ENCODE peak calls at places on chromosome 16, in eight cellular contexts. G is AG10803, J is AG04449, L is gastrocnemius medialis, K is tibial artery, Y is mesenchymal stem cell, F is iPS DF 6.9, U is coronary artery. Q is an unnamed sample.

GRCh38 chr16:24737916-24738594 is 8.6 kb downstream of the TNRC6A start:
- DNase-seq in G (no peak), F (no peak), U (no peak), J (no peak), K (no peak), Y (no peak), L (no peak), Q (no peak)

GRCh38 chr16:4500283-4500682 is 24.1 kb downstream of the HMOX2 start:
- DNase-seq in U (no peak), F (no peak), Y (peak; percentile 93), G (peak; percentile 81), J (no peak), L (peak; percentile 46), K (no peak), Q (no peak)

GRCh38 chr16:84992700-84993075 is 18.6 kb downstream of the ZDHHC7 start:
- DNase-seq in J (no peak), K (no peak), L (no peak), U (no peak), Y (no peak), F (no peak), G (peak; percentile 80), Q (no peak)

GRCh38 chr16:56190903-56191806 is at the start of gene GNAO1:
- DNase-seq in K (peak; percentile 84), G (peak; percentile 32), J (no peak), U (no peak), F (no peak), L (peak; percentile 14), Y (peak; percentile 58), Q (peak; percentile 9)

GRCh38 chr16:72875291-72876036 is 172.5 kb downstream of the ZFHX3 start:
- DNase-seq in L (no peak), Y (peak; percentile 22), F (no peak), K (peak; percentile 76), J (no peak), G (no peak), U (no peak), Q (no peak)

GRCh38 chr16:27313422-27314160 is at the start of gene IL4R:
- DNase-seq in K (peak; percentile 91), G (peak; percentile 88), J (no peak), U (peak; percentile 90), Y (peak; percentile 90), L (no peak), F (no peak), Q (no peak)

GRCh38 chr16:68732741-68733399 is 4.2 kb upstream of the CDH1 start:
- DNase-seq in U (no peak), L (no peak), K (no peak), Y (no peak), G (no peak), F (no peak), J (no peak), Q (no peak)

GRCh38 chr16:5041604-5042133 is 7.9 kb upstream of the NAGPA start:
- DNase-seq in K (no peak), L (no peak), J (peak; percentile 17), Y (peak; percentile 70), G (peak; percentile 38), U (no peak), F (no peak), Q (peak; percentile 18)

GRCh38 chr16:63442246-63442645 is 1406.0 kb upstream of the CDH8 start:
- DNase-seq in Y (no peak), K (no peak), F (no peak), L (no peak), U (no peak), J (no peak), G (no peak), Q (no peak)

GRCh38 chr16:2905988-2906387 is 5.7 kb upstream of the FLYWCH1 start:
- DNase-seq in K (no peak), F (no peak), U (no peak), Y (no peak), G (no peak), L (no peak), J (no peak), Q (no peak)

GRCh38 chr16:85927326-85927725 is 28.4 kb downstream of the IRF8 start:
- DNase-seq in G (no peak), U (no peak), J (no peak), L (no peak), F (no peak), Y (no peak), K (no peak), Q (no peak)

GRCh38 chr16:30379165-30379783 is 3.1 kb downstream of the SEPTIN1 start:
- DNase-seq in U (no peak), F (no peak), G (no peak), K (no peak), J (no peak), L (no peak), Y (no peak), Q (no peak)

GRCh38 chr16:17404903-17405691 is 65.7 kb downstream of the XYLT1 start:
- DNase-seq in K (peak; percentile 99), Y (no peak), F (no peak), U (peak; percentile 97), G (peak; percentile 96), L (peak; percentile 50), J (no peak), Q (peak; percentile 63)

GRCh38 chr16:83743720-83744119 is 64.1 kb upstream of the HSBP1 start:
- DNase-seq in J (no peak), G (no peak), L (no peak), U (no peak), K (no peak), Y (no peak), F (no peak), Q (no peak)

GRCh38 chr16:3023415-3023668 is 400 bp downstream of the HCFC1R1 start:
- DNase-seq in L (no peak), J (no peak), F (no peak), U (peak; percentile 84), K (no peak), Y (no peak), G (peak; percentile 77), Q (peak; percentile 15)

GRCh38 chr16:24858219-24859041 is 12.7 kb downstream of the SLC5A11 start:
- DNase-seq in K (no peak), U (no peak), L (no peak), Y (peak; percentile 69), G (peak; percentile 37), F (peak; percentile 39), J (no peak), Q (no peak)

GRCh38 chr16:27529962-27530361 is 19.8 kb downstream of the GTF3C1 start:
- DNase-seq in Y (peak; percentile 57), G (peak; percentile 68), K (no peak), L (no peak), F (no peak), J (peak; percentile 58), U (no peak), Q (peak; percentile 67)

DNA sequence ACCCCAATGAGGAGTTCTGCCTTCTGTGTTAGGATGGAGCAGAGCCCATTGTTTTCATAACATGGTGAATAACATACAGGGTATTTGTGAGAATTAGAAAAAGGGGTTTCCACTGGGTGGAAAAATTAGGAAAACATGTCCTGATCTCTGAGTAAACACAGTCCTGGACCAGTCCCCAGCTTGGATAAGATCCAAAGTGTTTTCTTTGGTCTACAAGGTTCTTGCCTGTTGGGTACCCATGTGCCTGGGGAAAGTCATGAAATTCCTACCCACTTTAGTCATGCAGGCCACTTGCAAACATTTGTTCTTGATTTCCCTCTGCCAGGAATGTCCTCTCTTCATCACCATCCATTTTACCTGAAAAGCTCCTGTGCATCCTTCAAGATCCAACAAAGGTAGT is 164.8 kb upstream of the DYNLRB2 start:
- DNase-seq in U (no peak), G (peak; percentile 6), J (no peak), F (no peak), Y (no peak), L (no peak), K (no peak), Q (no peak)
- H3K4me3 ChIP-seq in U (no peak overlapping the region), G (no peak overlapping the region), J (no peak overlapping the region), F (no peak overlapping the region), Y (no peak overlapping the region), L (no peak overlapping the region), K (no peak overlapping the region), Q (no peak overlapping the region)

GRCh38 chr16:78638371-78638770 is 538.9 kb downstream of the WWOX start:
- DNase-seq in J (no peak), K (no peak), U (no peak), G (no peak), L (no peak), F (no peak), Y (no peak), Q (no peak)

GRCh38 chr16:78642621-78643285 is 543.3 kb downstream of the WWOX start:
- DNase-seq in U (no peak), J (no peak), F (no peak), K (no peak), L (no peak), G (no peak), Y (no peak), Q (no peak)

GRCh38 chr16:78639775-78640174 is 540.3 kb downstream of the WWOX start:
- DNase-seq in J (no peak), Y (no peak), K (no peak), U (no peak), G (no peak), L (no peak), F (no peak), Q (no peak)

GRCh38 chr16:78640886-78641285 is 541.4 kb downstream of the WWOX start:
- DNase-seq in U (no peak), Y (no peak), G (no peak), J (no peak), L (no peak), F (no peak), K (no peak), Q (no peak)

GRCh38 chr16:78641463-78641862 is 542.0 kb downstream of the WWOX start:
- DNase-seq in L (no peak), G (no peak), U (no peak), F (no peak), J (no peak), K (no peak), Y (no peak), Q (no peak)
- H3K4me3 ChIP-seq in L (no peak overlapping the region), G (no peak overlapping the region), U (no peak overlapping the region), F (no peak overlapping the region), J (no peak overlapping the region), K (no peak overlapping the region), Y (no peak overlapping the region), Q (no peak overlapping the region)

GRCh38 chr16:10387378-10387681 is 1.5 kb downstream of the ATF7IP2 start:
- DNase-seq in J (no peak), L (no peak), G (no peak), F (no peak), U (no peak), Y (no peak), K (no peak), Q (no peak)
- H3K4me3 ChIP-seq in J (no peak overlapping the region), L (no peak overlapping the region), G (no peak overlapping the region), F (no peak overlapping the region), U (peak overlapping the region; percentile 80), Y (peak overlapping the region; percentile 81), K (no peak overlapping the region), Q (peak overlapping the region; percentile 75)

GRCh38 chr16:54929090-54930033 is 1.3 kb upstream of the IRX5 start:
- DNase-seq in J (peak; percentile 92), L (peak; percentile 96), K (peak; percentile 100), U (peak; percentile 100), Y (peak; percentile 98), G (peak; percentile 99), F (peak; percentile 94), Q (peak; percentile 97)

GRCh38 chr16:54928016-54928356 is 2.7 kb upstream of the IRX5 start:
- DNase-seq in L (no peak), Y (peak; percentile 34), J (no peak), F (no peak), K (no peak), U (no peak), G (no peak), Q (no peak)

GRCh38 chr16:54926166-54926838 is 4.4 kb upstream of the IRX5 start:
- DNase-seq in Y (peak; percentile 18), L (no peak), F (no peak), J (no peak), U (no peak), K (no peak), G (peak; percentile 64), Q (peak; percentile 37)

GRCh38 chr16:54928421-54929089 is 2.1 kb upstream of the IRX5 start:
- DNase-seq in Y (peak; percentile 34), K (peak; percentile 87), U (peak; percentile 89), J (no peak), G (peak; percentile 66), F (no peak), L (no peak), Q (no peak)

GRCh38 chr16:54927125-54928015 is 3.3 kb upstream of the IRX5 start:
- DNase-seq in L (no peak), U (no peak), F (no peak), Y (no peak), J (no peak), K (no peak), G (no peak), Q (no peak)
- H3K4me3 ChIP-seq in L (peak overlapping the region; percentile 29), U (peak overlapping the region; percentile 80), F (peak overlapping the region; percentile 12), Y (peak overlapping the region; percentile 95), J (peak overlapping the region; percentile 69), K (peak overlapping the region; percentile 69), G (peak overlapping the region; percentile 70), Q (peak overlapping the region; percentile 73)

Q was measured in skeletal muscle cell.